ENCODE peak calls at places on chromosomes 11 and 22, in six cellular contexts. L, X, A, V, D and I are unnamed samples.
A peak's percentile ranks its signal among the peaks of the same experiment; 100 is the strongest.

GRCh38 chr11:26344647-26345046 is 12.7 kb downstream of the ANO3 start:
- DNase-seq in L (no peak), X (no peak), D (no peak), V (no peak), A (no peak), I (no peak)

GRCh38 chr11:19938051-19938856 is 222.0 kb downstream of the DBX1 start:
- DNase-seq in L (peak; percentile 63), V (peak; percentile 83), A (peak; percentile 40), X (peak; percentile 71), D (no peak), I (peak; percentile 76)

GRCh38 chr11:134499990-134500389 is 87.9 kb upstream of the B3GAT1 start:
- DNase-seq in V (no peak), X (no peak), A (no peak), L (no peak), D (no peak), I (no peak)

GRCh38 chr11:10005955-10006525 is 288.0 kb downstream of the SBF2 start:
- DNase-seq in D (no peak), X (no peak), L (no peak), V (no peak), A (no peak), I (no peak)

GRCh38 chr11:117851852-117852251 is 24.6 kb downstream of the FXYD6 start:
- DNase-seq in X (no peak), A (no peak), V (no peak), D (no peak), L (no peak), I (no peak)

GRCh38 chr11:16977136-16978020 is 36.8 kb downstream of the PLEKHA7 start:
- DNase-seq in A (no peak), V (no peak), X (no peak), L (no peak), D (no peak), I (no peak)

GRCh38 chr11:118612378-118612777 is 5.0 kb downstream of the PHLDB1 start:
- DNase-seq in X (peak; percentile 90), A (no peak), V (no peak), L (no peak), D (no peak), I (peak; percentile 19)

GRCh38 chr11:127345819-127346459 is 345.4 kb upstream of the KIRREL3 start:
- DNase-seq in X (no peak), L (peak; percentile 24), V (peak; percentile 20), D (no peak), A (peak; percentile 13), I (peak; percentile 48)

GRCh38 chr11:117678651-117679407 is 118.2 kb downstream of the DSCAML1 start:
- DNase-seq in X (no peak), D (no peak), L (no peak), V (no peak), A (no peak), I (no peak)

GRCh38 chr22:46007003-46007847 is 30.3 kb upstream of the WNT7B start:
- DNase-seq in X (peak; percentile 77), V (no peak), D (no peak), L (peak; percentile 66), A (no peak), I (no peak)

GRCh38 chr11:86459682-86460460 is 85.2 kb downstream of the CCDC81 start:
- DNase-seq in D (peak; percentile 29), X (peak; percentile 99), V (no peak), L (peak; percentile 74), A (peak; percentile 49), I (no peak)

GRCh38 chr11:14842002-14842401 is 50.0 kb downstream of the CYP2R1 start:
- DNase-seq in X (no peak), L (no peak), V (no peak), A (no peak), D (no peak), I (no peak)

GRCh38 chr11:62607729-62608128 is 4.8 kb downstream of the EML3 start:
- DNase-seq in V (no peak), D (no peak), A (no peak), X (no peak), L (no peak), I (no peak)

GRCh38 chr11:44964526-44965209 is 14.0 kb upstream of the TP53I11 start:
- DNase-seq in L (no peak), V (no peak), A (no peak), D (no peak), X (no peak), I (no peak)

GRCh38 chr11:128548655-128549255 is 38.6 kb downstream of the ETS1 start:
- DNase-seq in X (peak; percentile 98), D (no peak), A (no peak), L (no peak), V (no peak), I (peak; percentile 36)

GRCh38 chr22:27731621-27732020 is 69.9 kb downstream of the MN1 start:
- DNase-seq in D (no peak), L (no peak), A (no peak), V (no peak), X (no peak), I (no peak)

GRCh38 chr22:48739348-48740085 is 1088.2 kb downstream of the BRD1 start:
- DNase-seq in A (no peak), X (no peak), L (no peak), V (no peak), D (no peak), I (peak; percentile 11)
- TF ChIP-seq JUN in A (no peak), X (no peak), L (no peak), V (no peak), D (no peak), I (no peak)

DNA sequence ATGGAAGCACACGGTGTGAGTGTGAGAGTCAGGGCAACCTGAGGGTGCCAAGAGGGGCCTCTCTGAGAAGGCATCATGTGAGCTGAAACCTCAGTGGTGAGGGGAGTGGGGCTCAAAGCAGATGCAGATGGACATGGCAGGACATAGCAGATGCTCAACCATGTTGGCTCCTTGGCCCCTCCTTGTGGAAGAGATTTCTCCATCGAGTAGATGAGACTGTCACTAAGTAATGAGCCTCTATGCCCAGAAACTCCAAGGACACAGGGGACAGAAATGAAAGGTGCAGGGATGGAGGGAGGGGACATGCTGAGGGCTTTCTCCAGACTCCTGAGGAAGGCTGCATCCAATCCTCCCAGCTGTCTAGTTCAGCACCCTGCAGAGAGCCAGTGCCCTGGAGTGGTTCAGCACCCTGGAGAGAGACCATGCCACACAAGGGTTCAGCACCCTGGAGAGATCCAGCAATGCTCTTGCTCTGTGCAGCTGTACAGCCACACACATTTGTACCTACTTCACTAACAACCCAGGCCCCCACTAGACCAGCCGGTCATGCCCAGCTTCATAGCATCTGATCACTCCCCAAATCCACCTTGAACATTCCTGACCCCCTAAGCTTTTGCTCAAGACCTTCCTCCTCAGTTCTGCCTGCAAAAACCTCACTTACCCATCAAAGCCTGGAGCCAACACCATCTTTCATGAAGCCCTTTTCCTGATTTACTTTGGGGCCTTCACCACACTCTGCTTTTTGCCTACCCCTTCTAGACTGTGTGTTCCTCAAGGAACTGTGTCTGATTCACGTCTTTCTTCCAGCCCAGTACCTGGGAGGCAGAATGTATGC is 252.0 kb downstream of the CTTN start:
- DNase-seq in D (no peak), X (peak; percentile 30), A (peak; percentile 48), V (peak; percentile 66), L (peak; percentile 55), I (peak; percentile 85)
- TF ChIP-seq JUN in D (no peak), X (no peak), A (peak; percentile 88), V (no peak), L (no peak), I (peak; percentile 100)

GRCh38 chr22:20130739-20131592 is 638 bp upstream of the ZDHHC8 start:
- DNase-seq in L (peak; percentile 47), X (peak; percentile 82), D (no peak), V (peak; percentile 99), A (peak; percentile 28), I (peak; percentile 77)

GRCh38 chr22:20128902-20129746 is 2.5 kb upstream of the ZDHHC8 start:
- DNase-seq in D (no peak), A (peak; percentile 49), L (peak; percentile 46), X (peak; percentile 33), V (peak; percentile 86), I (peak; percentile 65)

GRCh38 chr22:20131593-20131855 is at the start of gene ZDHHC8:
- DNase-seq in D (no peak), X (no peak), L (no peak), A (no peak), V (peak; percentile 96), I (no peak)

GRCh38 chr22:20129747-20130014 is 1.9 kb upstream of the ZDHHC8 start:
- DNase-seq in V (no peak), X (no peak), D (no peak), L (no peak), A (no peak), I (no peak)

GRCh38 chr22:20130319-20130718 is 1.3 kb upstream of the ZDHHC8 start:
- DNase-seq in V (no peak), L (no peak), X (no peak), A (no peak), D (no peak), I (no peak)
- TF ChIP-seq JUN in V (no peak), L (no peak), X (no peak), A (no peak), D (no peak), I (no peak)

GRCh38 chr11:78145511-78146030 is 6.1 kb upstream of the ALG8 start:
- DNase-seq in L (no peak), X (no peak), V (no peak), A (no peak), D (no peak), I (no peak)
- TF ChIP-seq JUN in L (no peak), X (no peak), V (no peak), A (no peak), D (no peak), I (no peak)